ENCODE peak calls at places on chromosomes 11 and 22, in five cellular contexts. G is HCT116, B is AG04449, I is fibroblast of lung, A is right cardiac atrium. H is an unnamed sample.

GRCh38 chr22:50585781-50586180 is 3.1 kb upstream of the CHKB start:
- DNase-seq in G (no peak), B (no peak), I (no peak), A (no peak), H (no peak)

GRCh38 chr22:36471341-36471821 is 10.1 kb downstream of the TXN2 start:
- DNase-seq in G (no peak), B (no peak), I (peak), A (no peak), H (no peak)

GRCh38 chr11:45264839-45265515 is 21.2 kb downstream of the SYT13 start:
- DNase-seq in G (no peak), B (peak), I (peak), A (no peak), H (peak)

GRCh38 chr11:76207642-76208378 is 1.5 kb upstream of the WNT11 start:
- DNase-seq in G (peak), B (no peak), I (peak), A (peak), H (peak)

GRCh38 chr22:24583221-24583971 is 9.5 kb downstream of the LRRC75B start:
- DNase-seq in G (no peak), B (no peak), I (peak), A (peak), H (peak)

GRCh38 chr11:9066432-9066925 is 24.9 kb downstream of the SCUBE2 start:
- DNase-seq in G (no peak), B (no peak), I (no peak), A (no peak), H (no peak)

GRCh38 chr11:78061921-78062311 is 1.7 kb upstream of the THRSP start:
- DNase-seq in G (no peak), B (no peak), I (no peak), A (no peak), H (no peak)

GRCh38 chr11:90237004-90237403 is 14.2 kb upstream of the CHORDC1 start:
- DNase-seq in G (no peak), B (no peak), I (no peak), A (no peak), H (no peak)

GRCh38 chr22:50671641-50672040 is 982 bp upstream of the SHANK3 start:
- DNase-seq in G (no peak), B (no peak), I (no peak), A (peak), H (peak)

GRCh38 chr11:27282141-27282590 is 80.8 kb downstream of the CCDC34 start:
- DNase-seq in G (no peak), B (peak), I (peak), A (peak), H (peak)

GRCh38 chr11:72436667-72437066 is 2.3 kb upstream of the CLPB start:
- DNase-seq in G (no peak), B (no peak), I (no peak), A (no peak), H (no peak)

GRCh38 chr22:43110927-43111623 is 525 bp downstream of the BIK start:
- DNase-seq in G (no peak), B (no peak), I (no peak), A (no peak), H (no peak)

GRCh38 chr22:44133901-44134511 is 46.7 kb upstream of the PARVG start:
- DNase-seq in G (no peak), B (no peak), I (peak), A (peak), H (peak)

GRCh38 chr22:50276143-50276542 is 6.0 kb upstream of the MAPK11 start:
- DNase-seq in G (no peak), B (no peak), I (peak), A (peak), H (peak)

GRCh38 chr11:121291896-121292502 is 572 bp upstream of the SC5D start:
- DNase-seq in G (no peak), B (no peak), I (no peak), A (peak), H (no peak)

GRCh38 chr11:35487532-35488078 is 37.8 kb downstream of the PAMR1 start:
- DNase-seq in G (peak), B (peak), I (peak), A (no peak), H (peak)

GRCh38 chr11:75468534-75469340 is 35.7 kb upstream of the KLHL35 start:
- DNase-seq in G (no peak), B (no peak), I (peak), A (peak), H (peak)

GRCh38 chr22:25557218-25557617 is 7.3 kb upstream of the GRK3 start:
- DNase-seq in G (no peak), B (no peak), I (no peak), A (no peak), H (no peak)

GRCh38 chr11:35321532-35322320 is 97.6 kb downstream of the SLC1A2 start:
- DNase-seq in G (no peak), B (peak), I (peak), A (no peak), H (peak)

GRCh38 chr11:10761085-10761698 is 10.1 kb downstream of the CTR9 start:
- DNase-seq in G (no peak), B (no peak), I (no peak), A (no peak), H (no peak)

GRCh38 chr11:100918551-100919500 is 210.8 kb downstream of the PGR start:
- DNase-seq in G (no peak), B (no peak), I (peak), A (no peak), H (peak)

GRCh38 chr11:12052676-12053605 is 44.5 kb upstream of the DKK3 start:
- DNase-seq in G (no peak), B (no peak), I (no peak), A (no peak), H (no peak)

GRCh38 chr22:24465566-24465965 is 29.6 kb upstream of the UPB1 start:
- DNase-seq in G (peak), B (no peak), I (peak), A (no peak), H (peak)

GRCh38 chr11:86637976-86638375 is 34.4 kb downstream of the ME3 start:
- DNase-seq in G (no peak), B (no peak), I (no peak), A (no peak), H (peak)

GRCh38 chr22:39933741-39934140 is 26.5 kb upstream of the TMA7B start:
- DNase-seq in G (no peak), B (no peak), I (no peak), A (no peak), H (no peak)

GRCh38 chr11:47033439-47033838 is 96.9 kb downstream of the CSTPP1 start:
- DNase-seq in G (no peak), B (no peak), I (no peak), A (no peak), H (no peak)

GRCh38 chr11:1197431-1197885 is 25.4 kb upstream of the MUC5B start:
- DNase-seq in G (no peak), B (no peak), I (no peak), A (no peak), H (no peak)

GRCh38 chr22:24230911-24231656 is 13.8 kb downstream of the GGT5 start:
- DNase-seq in G (no peak), B (no peak), I (no peak), A (no peak), H (peak)

GRCh38 chr11:63572026-63572688 is 9.0 kb upstream of the PLAAT2 start:
- DNase-seq in G (no peak), B (no peak), I (no peak), A (no peak), H (no peak)

GRCh38 chr11:120198787-120199469 is 11.9 kb upstream of the OAF start:
- DNase-seq in G (no peak), B (no peak), I (no peak), A (no peak), H (no peak)

GRCh38 chr11:7499046-7499445 is 13.7 kb downstream of the OLFML1 start:
- DNase-seq in G (no peak), B (no peak), I (no peak), A (no peak), H (no peak)
- H3K4me3 ChIP-seq in G (no peak), B (no peak), I (no peak), A (no peak), H (no peak)

DNA sequence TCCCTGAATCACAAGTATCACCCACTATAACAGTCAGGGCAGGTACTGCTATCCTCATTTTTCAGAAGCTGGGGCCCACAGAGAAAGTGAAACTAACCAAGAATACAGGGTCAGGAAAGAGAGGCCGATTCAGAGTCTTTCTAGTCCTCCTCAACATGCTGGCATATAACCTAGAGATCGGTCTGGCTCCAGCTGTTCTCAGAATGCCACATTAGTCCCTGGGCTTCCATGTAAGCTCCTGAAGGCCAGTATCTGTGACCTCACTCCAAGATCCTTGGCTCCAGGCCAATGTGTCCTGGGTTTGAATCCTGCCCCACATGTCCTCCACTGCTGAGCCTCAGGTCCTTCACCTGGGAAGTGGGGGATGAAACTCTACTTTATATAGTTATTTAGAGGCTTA is 50.4 kb downstream of the TENM4 start:
- DNase-seq in G (no peak), B (no peak), I (no peak), A (no peak), H (no peak)
- H3K4me3 ChIP-seq in G (no peak), B (no peak), I (no peak), A (no peak), H (no peak)

GRCh38 chr22:37904572-37905533 is 1.2 kb upstream of the MICALL1 start:
- DNase-seq in G (peak), B (peak), I (peak), A (peak), H (peak)
- H3K4me3 ChIP-seq in G (peak), B (peak), I (no peak), A (no peak), H (peak)

DNA sequence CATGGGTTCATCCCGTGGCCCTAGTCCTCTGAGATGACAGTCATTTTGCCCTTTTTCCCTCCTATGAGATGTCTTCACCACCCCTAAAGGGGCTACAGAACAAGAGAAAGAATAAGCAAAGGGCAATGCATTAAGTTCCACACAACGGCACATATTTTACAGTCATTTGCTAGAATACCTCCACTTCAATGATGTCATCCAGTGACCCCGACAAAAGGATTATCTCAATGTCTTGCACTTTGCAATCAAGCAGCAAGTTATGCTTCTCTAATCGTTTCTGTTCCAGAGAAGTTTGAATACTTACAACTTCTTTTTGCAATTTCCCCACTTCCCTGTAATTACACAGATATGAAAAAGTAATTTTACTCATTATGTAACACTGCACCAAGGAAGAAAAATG is 49.9 kb downstream of the FAM118A start:
- DNase-seq in G (no peak), B (no peak), I (no peak), A (no peak), H (no peak)
- H3K4me3 ChIP-seq in G (no peak), B (no peak), I (no peak), A (no peak), H (no peak)

DNA sequence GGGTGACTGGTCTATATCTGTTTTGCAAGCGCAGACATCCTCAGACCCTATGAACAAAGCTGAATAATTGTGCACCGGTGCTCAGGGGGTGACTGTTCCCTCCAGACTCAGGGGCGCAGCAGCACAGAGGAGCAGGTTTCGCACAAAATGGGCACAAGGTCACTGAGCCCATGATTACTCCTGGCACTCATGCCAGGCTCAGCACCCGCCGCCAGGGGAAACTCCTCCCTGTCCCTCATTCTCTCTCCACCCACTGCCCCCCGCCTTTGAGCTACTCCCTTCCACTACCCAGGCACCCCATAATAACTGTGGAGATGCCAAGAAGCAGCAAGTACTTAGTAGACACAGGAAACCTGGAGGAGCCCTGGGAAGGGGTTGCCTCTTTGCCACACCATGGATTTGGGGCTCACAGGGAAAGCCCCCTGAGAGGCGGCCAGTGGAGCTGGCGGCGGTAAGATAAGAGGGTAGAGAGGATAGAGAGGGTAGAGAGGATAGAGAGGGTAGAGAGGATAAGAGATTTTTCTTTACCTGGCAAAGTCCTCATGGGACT is 198.8 kb downstream of the CTTN start:
- DNase-seq in G (no peak), B (no peak), I (no peak), A (no peak), H (no peak)
- H3K4me3 ChIP-seq in G (no peak), B (no peak), I (no peak), A (no peak), H (no peak)

GRCh38 chr22:46735747-46736608 is 2.1 kb downstream of the CERK start:
- DNase-seq in G (no peak), B (no peak), I (no peak), A (no peak), H (no peak)
- H3K4me3 ChIP-seq in G (no peak), B (peak), I (no peak), A (peak), H (no peak)

GRCh38 chr11:116701876-116702275 is 70.9 kb downstream of the BUD13 start:
- DNase-seq in G (no peak), B (no peak), I (no peak), A (no peak), H (no peak)
- H3K4me3 ChIP-seq in G (no peak), B (no peak), I (no peak), A (no peak), H (no peak)

GRCh38 chr22:22789233-22789921 is 98.2 kb upstream of the IGLL5 start:
- DNase-seq in G (no peak), B (no peak), I (no peak), A (no peak), H (no peak)
- H3K4me3 ChIP-seq in G (no peak), B (no peak), I (no peak), A (no peak), H (no peak)